ENCODE peak calls at places on chromosomes 7 and 10, in eight cellular contexts. U is left ventricle myocardium inferior, L is HL-60, D is epithelial cell of esophagus, M is K562, Z is AG04449, T is A549, S is progenitor cell of endocrine pancreas. O is an unnamed sample.

GRCh38 chr7:28607179-28607578 is 194.9 kb downstream of the CREB5 start:
- DNase-seq in Z (no peak), S (no peak), L (no peak), T (no peak), D (no peak), U (no peak), M (no peak), O (no peak)

GRCh38 chr10:109919224-109919623 is 4.1 kb downstream of the XPNPEP1 start:
- DNase-seq in T (no peak), D (peak), M (no peak), L (no peak), Z (no peak), U (no peak), S (no peak), O (no peak)

GRCh38 chr7:121394709-121395140 is 1.4 kb downstream of the FAM3C start:
- DNase-seq in S (no peak), D (no peak), T (no peak), M (peak), Z (no peak), L (no peak), U (no peak), O (no peak)

GRCh38 chr10:102119417-102120141 is 589 bp downstream of the LDB1 start:
- DNase-seq in D (peak), S (no peak), Z (no peak), M (peak), U (peak), T (peak), L (no peak), O (no peak)

GRCh38 chr7:32892521-32893224 is 1.1 kb upstream of the KBTBD2 start:
- DNase-seq in Z (no peak), T (no peak), D (peak), L (no peak), S (no peak), U (peak), M (peak), O (peak)

GRCh38 chr7:149818536-149818840 is 19.7 kb upstream of the ZNF862 start:
- DNase-seq in Z (no peak), D (no peak), T (no peak), L (no peak), U (peak), M (no peak), S (no peak), O (peak)

GRCh38 chr7:43729214-43729923 is at the start of gene COA1:
- DNase-seq in L (peak), T (peak), M (peak), U (peak), D (peak), S (peak), Z (peak), O (peak)

GRCh38 chr7:1027285-1028043 is 16.9 kb upstream of the GPR146 start:
- DNase-seq in D (peak), T (no peak), M (peak), U (no peak), Z (no peak), S (no peak), L (no peak), O (peak)

GRCh38 chr7:43735802-43736603 is 6.7 kb upstream of the COA1 start:
- DNase-seq in Z (no peak), T (no peak), U (no peak), L (peak), D (peak), M (peak), S (no peak), O (no peak)

GRCh38 chr10:93820434-93820833 is 62.7 kb downstream of the LGI1 start:
- DNase-seq in Z (no peak), U (no peak), L (no peak), M (no peak), D (no peak), T (no peak), S (no peak), O (no peak)

GRCh38 chr10:128414568-128414967 is 288.3 kb upstream of the MKI67 start:
- DNase-seq in Z (no peak), D (no peak), S (no peak), L (no peak), T (no peak), M (no peak), U (no peak), O (no peak)

GRCh38 chr7:139505563-139505962 is 17.9 kb upstream of the CLEC2L start:
- DNase-seq in M (peak), Z (no peak), D (peak), S (no peak), L (no peak), T (no peak), U (no peak), O (peak)

GRCh38 chr10:31320598-31321211 is 1.7 kb downstream of the ZEB1 start:
- DNase-seq in D (peak), T (peak), S (no peak), U (peak), M (peak), L (no peak), Z (no peak), O (peak)

GRCh38 chr10:122955892-122956291 is 1.9 kb upstream of the C10orf88 start:
- DNase-seq in U (no peak), L (no peak), D (no peak), Z (no peak), T (no peak), M (no peak), S (no peak), O (no peak)

GRCh38 chr10:34918060-34918840 is 103.2 kb upstream of the PARD3 start:
- DNase-seq in T (no peak), D (no peak), L (no peak), M (no peak), U (no peak), S (no peak), Z (no peak), O (no peak)

GRCh38 chr10:25651534-25651933 is 282.5 kb upstream of the MYO3A start:
- DNase-seq in D (no peak), L (no peak), T (no peak), S (no peak), M (no peak), U (no peak), Z (no peak), O (no peak)

GRCh38 chr10:29730461-29730860 is 95.7 kb upstream of the SVIL start:
- DNase-seq in L (no peak), D (peak), U (no peak), M (no peak), S (no peak), Z (no peak), T (no peak), O (no peak)

GRCh38 chr7:158907390-158907789 is 51.0 kb downstream of the DYNC2I1 start:
- DNase-seq in S (no peak), T (no peak), D (no peak), L (no peak), M (no peak), Z (no peak), U (no peak), O (no peak)

GRCh38 chr10:88764110-88764509 is 4.3 kb downstream of the LIPN start:
- DNase-seq in D (no peak), U (no peak), Z (no peak), T (no peak), S (no peak), M (no peak), L (no peak), O (no peak)

GRCh38 chr10:109773818-109774440 is 149.4 kb downstream of the XPNPEP1 start:
- DNase-seq in Z (no peak), U (no peak), D (peak), L (no peak), S (no peak), T (peak), M (peak), O (no peak)

DNA sequence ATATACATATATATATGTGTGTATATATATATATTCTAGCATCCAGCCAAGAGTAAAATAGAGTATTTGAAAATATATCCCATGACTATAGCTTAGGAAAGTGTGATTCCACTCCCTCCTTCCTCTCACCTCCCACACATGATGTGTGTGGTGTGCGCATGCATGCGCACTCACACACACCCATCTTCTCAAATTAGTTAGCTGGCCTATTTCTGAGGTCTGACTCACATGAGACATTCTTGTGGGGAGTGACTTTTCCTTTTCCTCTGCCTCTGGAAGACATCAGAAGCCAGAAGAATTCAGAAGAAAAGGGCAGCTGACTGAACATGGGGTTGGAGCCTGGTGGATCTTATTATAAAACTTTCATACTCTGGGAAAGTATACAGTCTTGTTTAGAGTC is 793.5 kb upstream of the ZNF722 start:
- DNase-seq in Z (no peak), S (no peak), U (no peak), D (no peak), L (no peak), T (no peak), M (no peak), O (no peak)
- TF ChIP-seq CTCF in Z (no peak), S (no peak), U (no peak), D (no peak), L (no peak), T (no peak), M (no peak), O (no peak)

GRCh38 chr10:5281355-5281754 is 83.4 kb upstream of the UCN3 start:
- DNase-seq in T (no peak), Z (no peak), D (no peak), S (no peak), U (no peak), L (no peak), M (no peak), O (no peak)
- TF ChIP-seq CTCF in T (no peak), Z (no peak), D (no peak), S (no peak), U (no peak), L (no peak), M (no peak), O (no peak)

GRCh38 chr10:75402486-75403143 is 1.1 kb upstream of the ZNF503 start:
- DNase-seq in L (no peak), M (no peak), S (peak), T (peak), U (peak), Z (no peak), D (peak), O (peak)

GRCh38 chr10:75404335-75405200 is 3.0 kb upstream of the ZNF503 start:
- DNase-seq in M (no peak), U (peak), D (peak), S (peak), L (no peak), Z (no peak), T (no peak), O (no peak)

GRCh38 chr10:75401569-75402485 is at the start of gene ZNF503:
- DNase-seq in D (peak), Z (peak), U (peak), M (peak), S (peak), L (peak), T (peak), O (peak)

GRCh38 chr10:75404023-75404334 is 2.4 kb upstream of the ZNF503 start:
- DNase-seq in T (no peak), Z (no peak), L (no peak), S (no peak), D (no peak), U (no peak), M (no peak), O (no peak)

GRCh38 chr10:75403144-75404022 is 1.8 kb upstream of the ZNF503 start:
- DNase-seq in S (peak), T (peak), L (no peak), M (no peak), U (peak), D (peak), Z (no peak), O (peak)
- TF ChIP-seq CTCF in S (no peak), T (no peak), L (no peak), M (no peak), U (no peak), D (no peak), Z (no peak), O (no peak)

DNA sequence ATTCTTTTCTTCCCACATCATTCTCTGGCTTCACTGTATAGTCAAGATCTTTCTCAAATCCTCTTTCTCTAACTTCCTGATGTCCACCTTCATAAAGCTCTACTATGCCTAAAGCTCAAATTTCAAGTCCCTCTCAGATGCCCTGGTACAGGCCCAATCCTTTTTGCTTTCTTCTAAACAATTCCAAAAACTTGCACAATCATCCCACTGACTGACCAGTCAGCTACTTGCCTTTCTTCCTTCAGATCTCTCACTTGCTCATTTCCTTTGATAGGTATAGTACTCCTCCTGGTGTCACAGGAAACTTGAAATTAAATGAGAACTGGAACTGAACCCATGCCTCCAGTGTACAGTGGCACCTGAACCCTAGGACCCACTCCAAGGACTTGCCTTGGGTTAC is 18.2 kb downstream of the SEC31B start:
- DNase-seq in D (no peak), T (no peak), S (no peak), U (no peak), L (no peak), M (no peak), Z (no peak), O (no peak)
- TF ChIP-seq CTCF in D (no peak), T (no peak), S (no peak), U (no peak), L (no peak), M (no peak), Z (no peak), O (no peak)

DNA sequence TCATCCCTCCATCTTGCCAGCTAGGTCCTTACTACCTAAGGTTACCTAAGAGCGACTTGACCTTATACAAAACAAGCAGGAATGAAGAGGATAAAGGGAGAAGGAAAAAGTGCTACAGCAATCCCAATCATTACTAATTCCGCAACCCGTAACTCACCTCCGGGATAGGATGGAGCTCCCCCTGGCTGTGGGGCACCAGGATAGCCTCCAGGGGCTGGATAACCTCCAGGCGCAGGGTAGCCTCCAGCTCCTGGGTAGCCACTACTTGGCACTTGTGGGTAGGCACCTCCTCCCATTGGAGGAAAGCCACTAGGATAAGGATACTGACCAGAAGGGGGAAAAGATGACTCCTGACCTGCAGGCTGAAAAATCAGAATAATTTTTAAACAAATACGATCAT is 15.8 kb downstream of the ANXA7 start:
- DNase-seq in U (no peak), L (no peak), D (no peak), M (peak), Z (no peak), T (peak), S (no peak), O (no peak)
- TF ChIP-seq CTCF in U (no peak), L (no peak), D (no peak), M (peak), Z (no peak), T (peak), S (peak), O (no peak)

GRCh38 chr7:132490474-132490873 is 85.8 kb downstream of the PLXNA4 start:
- DNase-seq in M (no peak), S (no peak), L (no peak), Z (no peak), D (no peak), U (no peak), T (no peak), O (no peak)
- TF ChIP-seq CTCF in M (no peak), S (no peak), L (no peak), Z (no peak), D (no peak), U (no peak), T (no peak), O (no peak)

DNA sequence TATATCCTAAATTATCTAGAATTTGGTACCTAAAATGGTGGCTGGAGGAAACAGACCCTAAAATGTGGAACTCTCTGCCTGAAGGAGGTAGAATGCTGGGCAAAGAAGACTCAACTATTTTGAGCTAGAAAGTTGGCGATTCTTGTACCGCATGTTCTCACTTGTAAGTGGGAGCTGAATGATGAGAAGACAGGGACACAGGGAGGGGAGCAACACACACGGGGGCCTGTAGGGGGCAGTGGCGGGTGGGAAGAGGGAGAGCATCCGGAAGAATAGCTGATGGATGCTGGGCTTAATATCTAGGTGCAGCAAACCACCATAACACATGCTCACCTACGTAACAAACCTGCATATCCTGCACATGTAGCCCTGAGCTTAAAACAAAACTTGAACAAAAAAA is 250.6 kb downstream of the CALN1 start:
- DNase-seq in S (no peak), T (no peak), L (no peak), U (no peak), Z (no peak), M (peak), D (no peak), O (peak)
- TF ChIP-seq CTCF in S (peak), T (no peak), L (no peak), U (no peak), Z (no peak), M (peak), D (no peak), O (no peak)

DNA sequence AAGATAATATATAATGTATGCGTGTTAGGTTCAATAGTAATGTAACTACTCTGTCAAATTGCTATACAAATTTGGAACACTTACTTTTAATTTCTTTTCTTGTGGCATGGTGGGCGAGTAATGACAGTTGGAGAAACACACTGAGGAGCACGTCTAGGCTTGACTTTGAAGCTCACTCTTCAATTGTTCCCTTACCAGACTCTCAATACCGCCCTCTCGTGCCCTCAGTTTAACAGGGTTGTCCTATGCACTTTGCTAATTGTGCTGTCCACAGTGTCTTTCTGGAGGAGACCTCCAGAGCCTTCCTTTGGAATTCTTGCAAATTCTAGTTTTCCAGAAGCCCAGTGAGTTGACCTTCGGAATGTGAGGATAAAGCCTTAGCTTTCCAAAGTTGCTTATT is 107.2 kb upstream of the RELN start:
- DNase-seq in Z (no peak), M (peak), D (peak), T (peak), U (no peak), L (no peak), S (no peak), O (no peak)
- TF ChIP-seq CTCF in Z (peak), M (peak), D (peak), T (no peak), U (no peak), L (no peak), S (peak), O (no peak)

O was measured in glutamatergic neuron.